ENCODE peak calls at places on chromosomes 7 and 10, in ten cellular contexts. H is thoracic aorta, J is mammary epithelial cell, D is lung, N is suprapubic skin, S is fibroblast of lung, O is endodermal cell, V is Peyer's patch, I is tibial artery, W is DND-41. Z is an unnamed sample. For H3K4me1 and H3K27me3, the result is how much of the 10 kb centered on the place peaks cover.

GRCh38 chr7:139687980-139688632 is 89.7 kb downstream of the HIPK2 start:
- DNase-seq in H (no peak), D (no peak), W (no peak), N (no peak), J (peak), S (peak), I (no peak), V (no peak), O (no peak), Z (no peak)

GRCh38 chr7:93964813-93965212 is 39.3 kb downstream of the BET1 start:
- DNase-seq in I (no peak), D (no peak), S (no peak), O (no peak), W (no peak), J (no peak), N (no peak), H (no peak), V (no peak), Z (no peak)

GRCh38 chr7:1883031-1883761 is 213.1 kb downstream of the ELFN1 start:
- DNase-seq in J (peak), N (no peak), O (peak), H (no peak), D (no peak), I (no peak), V (no peak), S (peak), W (peak), Z (no peak)

GRCh38 chr10:1268856-1269255 is 212.7 kb downstream of the WDR37 start:
- DNase-seq in O (peak), I (peak), W (peak), H (no peak), V (no peak), J (no peak), S (no peak), D (no peak), N (no peak), Z (no peak)

GRCh38 chr7:120695848-120696247 is 162.1 kb downstream of the TSPAN12 start:
- DNase-seq in W (no peak), O (no peak), V (no peak), H (no peak), J (no peak), I (no peak), N (no peak), D (no peak), S (no peak), Z (no peak)

GRCh38 chr10:60666221-60666620 is 112.1 kb upstream of the CDK1 start:
- DNase-seq in H (no peak), O (no peak), W (no peak), J (peak), N (no peak), V (no peak), D (peak), I (no peak), S (peak), Z (no peak)

GRCh38 chr10:3886666-3887251 is 101.8 kb upstream of the KLF6 start:
- DNase-seq in W (no peak), I (no peak), S (peak), H (no peak), O (no peak), D (no peak), N (no peak), J (peak), V (peak), Z (no peak)

GRCh38 chr7:158849553-158850389 is 6.6 kb upstream of the DYNC2I1 start:
- DNase-seq in D (no peak), V (no peak), N (no peak), O (no peak), W (no peak), H (no peak), J (no peak), S (no peak), I (peak), Z (no peak)

GRCh38 chr10:26292058-26292457 is 75.5 kb downstream of the GAD2 start:
- DNase-seq in I (no peak), W (no peak), N (no peak), V (no peak), S (no peak), J (no peak), D (no peak), O (no peak), H (no peak), Z (no peak)

GRCh38 chr10:116978906-116979305 is 26.1 kb downstream of the SHTN1 start:
- DNase-seq in J (no peak), N (no peak), V (no peak), O (no peak), I (no peak), H (no peak), W (no peak), S (no peak), D (no peak), Z (no peak)

GRCh38 chr7:112669306-112669705 is 120.9 kb downstream of the TMEM168 start:
- DNase-seq in I (no peak), V (no peak), N (no peak), H (no peak), W (no peak), O (no peak), D (no peak), J (peak), S (no peak), Z (no peak)

GRCh38 chr7:148304456-148304855 is 286.1 kb upstream of the C7orf33 start:
- DNase-seq in D (no peak), H (no peak), V (peak), I (no peak), O (no peak), S (no peak), N (no peak), J (no peak), W (no peak), Z (no peak)

GRCh38 chr10:104521901-104522827 is 118.9 kb upstream of the SORCS3 start:
- DNase-seq in W (no peak), S (no peak), I (no peak), H (no peak), J (no peak), V (no peak), D (no peak), N (peak), O (no peak), Z (no peak)

GRCh38 chr7:41890631-41891265 is 187.9 kb upstream of the INHBA start:
- DNase-seq in D (no peak), I (no peak), V (no peak), W (no peak), H (no peak), S (no peak), J (no peak), O (no peak), N (no peak), Z (no peak)

GRCh38 chr10:129675027-129675769 is 208.2 kb downstream of the MGMT start:
- DNase-seq in J (no peak), I (no peak), D (no peak), H (no peak), O (no peak), V (no peak), N (no peak), W (no peak), S (no peak), Z (no peak)

GRCh38 chr10:2929457-2929856 is 137.9 kb upstream of the PFKP start:
- DNase-seq in W (no peak), J (no peak), S (no peak), O (peak), N (no peak), D (no peak), V (no peak), H (no peak), I (no peak), Z (no peak)

GRCh38 chr7:157609516-157609915 is 272.7 kb downstream of the DNAJB6 start:
- DNase-seq in N (no peak), J (no peak), O (no peak), H (no peak), V (no peak), S (no peak), D (no peak), W (no peak), I (no peak), Z (no peak)

GRCh38 chr7:156610601-156611000 is 30.0 kb upstream of the RNF32 start:
- DNase-seq in H (no peak), S (no peak), J (no peak), V (no peak), D (no peak), N (no peak), O (no peak), I (no peak), W (no peak), Z (no peak)

GRCh38 chr7:151720297-151720696 is 156.6 kb downstream of the PRKAG2 start:
- DNase-seq in S (no peak), V (no peak), O (no peak), D (no peak), H (no peak), J (no peak), W (no peak), N (no peak), I (no peak), Z (no peak)

GRCh38 chr10:24467605-24468004 is 256.1 kb downstream of the ARHGAP21 start:
- DNase-seq in S (peak), N (no peak), W (no peak), V (no peak), D (no peak), J (peak), O (no peak), I (no peak), H (no peak), Z (no peak)

GRCh38 chr10:60901561-60902235 is 42.3 kb downstream of the RHOBTB1 start:
- DNase-seq in N (no peak), S (no peak), D (no peak), W (no peak), V (no peak), O (no peak), H (no peak), I (peak), J (no peak), Z (no peak)

GRCh38 chr7:28354601-28355062 is 57.7 kb upstream of the CREB5 start:
- DNase-seq in J (peak), I (no peak), O (no peak), W (no peak), H (no peak), S (peak), V (no peak), N (no peak), D (no peak), Z (no peak)

GRCh38 chr10:32207544-32207943 is 139.4 kb downstream of the EPC1 start:
- DNase-seq in V (peak), W (peak), J (peak), I (no peak), H (no peak), D (peak), O (peak), N (no peak), S (peak), Z (peak)
- H3K4me1 ChIP-seq in V (under half), W (under half), J (under half), I (under half), H (under half), D (under half), O (under half), N (under half), S (under half), Z (under half)

GRCh38 chr10:123143825-123144168 is 4.1 kb upstream of the HMX2 start:
- DNase-seq in W (no peak), D (no peak), N (no peak), I (no peak), S (no peak), O (no peak), V (no peak), H (no peak), J (no peak), Z (no peak)

GRCh38 chr10:123140983-123141390 is 5.2 kb downstream of the HMX3 start:
- DNase-seq in I (no peak), H (no peak), S (no peak), W (no peak), V (no peak), J (no peak), N (no peak), D (no peak), O (no peak), Z (no peak)

GRCh38 chr10:123141791-123142700 is 5.9 kb upstream of the HMX2 start:
- DNase-seq in O (peak), N (no peak), V (no peak), S (no peak), I (no peak), H (no peak), W (no peak), D (no peak), J (no peak), Z (no peak)

GRCh38 chr10:123143162-123143824 is 4.6 kb upstream of the HMX2 start:
- DNase-seq in D (no peak), S (no peak), W (no peak), N (no peak), J (no peak), H (no peak), I (no peak), V (no peak), O (peak), Z (no peak)

GRCh38 chr10:123142701-123143161 is 5.2 kb upstream of the HMX2 start:
- DNase-seq in O (peak), H (no peak), N (no peak), V (no peak), S (no peak), I (no peak), W (no peak), J (no peak), D (no peak), Z (no peak)
- H3K27me3 ChIP-seq in O (half or more), H (half or more), N (half or more), V (half or more), S (half or more), I (half or more), W (under half), J (half or more), D (under half), Z (half or more)

GRCh38 chr10:125062244-125063208 is 97.8 kb downstream of the CTBP2 start:
- DNase-seq in V (no peak), D (no peak), W (no peak), I (no peak), H (no peak), N (no peak), J (no peak), O (no peak), S (peak), Z (no peak)
- H3K4me1 ChIP-seq in V (under half), D (under half), W (under half), I (under half), H (half or more), N (half or more), J (half or more), O (under half), S (under half), Z (under half)

GRCh38 chr10:100728928-100729876 is 16.2 kb upstream of the PAX2 start:
- DNase-seq in W (no peak), N (no peak), O (peak), V (no peak), H (no peak), D (no peak), S (peak), J (no peak), I (no peak), Z (peak)

GRCh38 chr10:100733319-100733718 is 12.1 kb upstream of the PAX2 start:
- DNase-seq in D (no peak), W (no peak), J (no peak), H (no peak), N (no peak), S (no peak), O (no peak), I (no peak), V (no peak), Z (no peak)

GRCh38 chr10:100731603-100732596 is 13.5 kb upstream of the PAX2 start:
- DNase-seq in W (no peak), D (no peak), J (no peak), N (no peak), O (peak), S (no peak), H (no peak), I (no peak), V (no peak), Z (no peak)

GRCh38 chr10:100729877-100730738 is 15.3 kb upstream of the PAX2 start:
- DNase-seq in D (no peak), N (no peak), W (no peak), O (peak), J (no peak), V (no peak), S (no peak), I (no peak), H (no peak), Z (no peak)

GRCh38 chr10:100730739-100731602 is 14.4 kb upstream of the PAX2 start:
- DNase-seq in J (no peak), O (peak), S (no peak), H (no peak), N (no peak), V (peak), D (no peak), W (peak), I (no peak), Z (no peak)
- H3K27me3 ChIP-seq in J (under half), O (half or more), S (half or more), H (under half), N (half or more), V (half or more), D (under half), W (under half), I (half or more), Z (under half)

GRCh38 chr7:30904566-30904965 is 7.1 kb upstream of the AQP1 start:
- DNase-seq in S (no peak), V (no peak), I (no peak), D (no peak), O (no peak), W (no peak), H (no peak), N (no peak), J (no peak), Z (no peak)

GRCh38 chr7:30905078-30906012 is 6.3 kb upstream of the AQP1 start:
- DNase-seq in H (no peak), W (no peak), D (no peak), S (no peak), O (no peak), J (no peak), N (no peak), I (no peak), V (no peak), Z (no peak)

GRCh38 chr7:30901856-30902255 is 9.8 kb upstream of the AQP1 start:
- DNase-seq in I (no peak), O (no peak), W (no peak), N (no peak), J (no peak), S (no peak), D (no peak), V (no peak), H (no peak), Z (no peak)

GRCh38 chr7:30902466-30902865 is 9.2 kb upstream of the AQP1 start:
- DNase-seq in H (no peak), N (no peak), S (no peak), W (no peak), J (no peak), V (no peak), D (no peak), O (no peak), I (no peak), Z (no peak)

GRCh38 chr7:30903146-30903545 is 8.5 kb upstream of the AQP1 start:
- DNase-seq in V (no peak), H (no peak), S (no peak), O (no peak), D (no peak), W (no peak), N (no peak), J (no peak), I (no peak), Z (no peak)
- H3K4me1 ChIP-seq in V (under half), H (under half), S (under half), O (under half), D (under half), W (under half), N (under half), J (under half), I (under half), Z (under half)

GRCh38 chr10:27742926-27743735 is 2.5 kb downstream of the MKX start:
- DNase-seq in O (peak), V (no peak), H (no peak), S (peak), W (no peak), D (peak), J (peak), N (peak), I (peak), Z (no peak)

GRCh38 chr10:27744478-27745379 is 890 bp downstream of the MKX start:
- DNase-seq in S (peak), H (no peak), D (no peak), V (no peak), J (peak), W (no peak), N (no peak), I (peak), O (no peak), Z (peak)

GRCh38 chr10:27742195-27742925 is 3.3 kb downstream of the MKX start:
- DNase-seq in H (no peak), V (peak), W (no peak), J (peak), S (peak), O (peak), D (peak), N (no peak), I (peak), Z (peak)

GRCh38 chr10:27743736-27744477 is 1.7 kb downstream of the MKX start:
- DNase-seq in V (no peak), H (no peak), D (no peak), W (no peak), S (peak), I (peak), J (peak), N (no peak), O (peak), Z (no peak)

DNA sequence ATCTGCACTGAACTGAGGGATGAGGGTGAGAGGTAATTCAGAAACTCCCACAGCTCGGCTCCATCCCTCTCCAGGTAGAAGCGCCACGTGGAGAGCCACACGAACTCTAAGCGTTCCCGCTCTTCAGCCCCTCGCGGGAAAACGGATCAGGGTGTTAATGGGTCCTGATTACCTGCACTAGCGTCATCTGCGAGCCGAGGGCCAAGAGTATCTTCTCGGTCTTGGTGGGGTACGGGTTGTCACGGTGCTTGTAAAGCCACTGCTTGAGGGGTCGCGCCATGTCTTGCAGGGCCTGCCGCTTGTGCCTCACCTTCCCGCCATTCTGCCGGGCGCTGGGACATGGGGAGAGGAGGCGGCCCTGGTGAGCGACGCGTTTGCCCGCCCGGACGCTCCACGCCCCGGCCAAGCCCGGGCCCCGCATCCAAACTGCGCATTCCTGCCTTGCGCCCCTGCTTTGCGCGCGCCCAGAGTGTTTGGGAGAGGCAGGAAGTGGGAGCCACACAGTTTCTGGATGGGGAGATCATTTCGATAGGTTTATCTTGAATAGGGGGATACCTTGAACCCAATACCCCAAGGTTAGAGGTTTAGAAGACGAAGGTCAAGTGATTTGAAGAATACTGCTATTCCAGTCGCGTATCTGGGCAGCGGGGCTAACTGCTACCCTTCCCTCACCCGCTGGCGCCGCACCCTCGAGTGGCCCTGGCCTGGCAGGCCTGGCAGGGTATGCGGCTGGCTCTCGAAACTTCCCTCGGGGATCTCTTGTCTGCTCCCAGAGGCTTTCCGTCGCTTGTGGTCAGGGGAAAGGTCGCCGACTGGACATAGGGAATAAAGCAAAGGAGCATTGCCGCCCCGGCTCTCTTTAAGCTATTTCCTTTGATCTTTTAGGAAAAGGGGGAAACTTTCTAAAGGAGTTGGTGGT is 4.2 kb downstream of the MKX start:
- DNase-seq in V (no peak), O (peak), I (peak), N (no peak), W (no peak), D (no peak), S (no peak), J (no peak), H (no peak), Z (no peak)
- H3K27me3 ChIP-seq in V (under half), O (half or more), I (under half), N (half or more), W (under half), D (under half), S (under half), J (under half), H (under half), Z (under half)

GRCh38 chr7:146106319-146106718 is 10.3 kb upstream of the CNTNAP2 start:
- DNase-seq in W (no peak), V (no peak), J (no peak), I (no peak), S (no peak), D (no peak), N (no peak), O (no peak), H (no peak), Z (no peak)
- H3K4me1 ChIP-seq in W (under half), V (under half), J (under half), I (under half), S (under half), D (under half), N (under half), O (under half), H (under half), Z (under half)

GRCh38 chr10:132870426-132870825 is 71.9 kb downstream of the CFAP46 start:
- DNase-seq in S (no peak), W (no peak), D (no peak), J (no peak), V (peak), O (peak), H (no peak), N (no peak), I (peak), Z (no peak)

GRCh38 chr10:132866601-132867381 is 75.6 kb downstream of the CFAP46 start:
- DNase-seq in V (peak), W (no peak), D (no peak), N (peak), O (peak), H (no peak), J (no peak), S (no peak), I (peak), Z (no peak)

GRCh38 chr10:132869621-132870020 is 72.7 kb downstream of the CFAP46 start:
- DNase-seq in V (peak), W (no peak), J (no peak), O (peak), N (peak), H (no peak), S (no peak), I (peak), D (no peak), Z (no peak)

GRCh38 chr10:132867801-132868644 is 74.3 kb downstream of the CFAP46 start:
- DNase-seq in I (peak), J (no peak), N (peak), S (no peak), D (no peak), H (no peak), O (peak), W (no peak), V (peak), Z (no peak)

DNA sequence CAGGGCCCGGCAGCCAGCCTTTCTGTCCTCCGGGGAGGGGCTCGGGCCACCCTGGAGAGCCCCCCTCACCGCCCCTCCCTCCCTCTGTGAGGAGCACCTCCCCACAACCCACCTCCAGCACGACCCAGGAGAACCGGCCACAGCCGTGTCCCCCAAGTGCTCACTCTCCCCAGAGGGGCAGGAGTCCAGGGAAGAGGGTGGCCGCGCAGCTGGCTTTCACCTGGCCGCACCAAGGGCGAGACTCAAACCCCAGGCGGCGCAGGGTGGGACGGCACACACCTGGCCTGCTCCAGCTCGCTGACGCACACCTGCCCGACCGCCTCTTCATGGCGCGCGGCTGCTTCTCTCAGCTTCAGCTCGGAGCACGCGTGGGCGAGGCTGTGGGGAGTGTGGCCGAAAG is 73.4 kb downstream of the CFAP46 start:
- DNase-seq in N (peak), S (no peak), W (no peak), V (peak), D (no peak), I (peak), J (no peak), O (peak), H (no peak), Z (no peak)
- H3K27me3 ChIP-seq in N (under half), S (under half), W (under half), V (under half), D (under half), I (under half), J (under half), O (under half), H (under half), Z (under half)

Z was measured in CD4-positive, CD25-positive, alpha-beta regulatory T cell.